ENCODE peak calls at places on chromosome 22, in ten cellular contexts. H, C, S, V, L, J, Y, A, D and F are unnamed samples.

GRCh38 chr22:26215766-26216165 is 46.5 kb downstream of the SEZ6L start:
- DNase-seq in Y (no peak), J (no peak), L (no peak), C (no peak), V (no peak), S (no peak), A (no peak), H (no peak), D (no peak), F (no peak)

GRCh38 chr22:19061471-19062138 is 60.6 kb downstream of the DGCR2 start:
- DNase-seq in S (no peak), V (no peak), H (no peak), Y (peak; percentile 21), D (no peak), L (no peak), J (no peak), A (no peak), C (no peak), F (no peak)

GRCh38 chr22:30609260-30610185 is 2.5 kb downstream of the TCN2 start:
- DNase-seq in D (peak; percentile 66), J (peak; percentile 83), A (no peak), H (no peak), S (peak; percentile 82), Y (peak; percentile 79), L (peak; percentile 82), C (peak; percentile 91), V (peak; percentile 17), F (no peak)

GRCh38 chr22:25475554-25476022 is 88.9 kb upstream of the GRK3 start:
- DNase-seq in L (no peak), D (peak; percentile 39), S (no peak), V (peak; percentile 67), H (no peak), Y (no peak), J (no peak), C (peak; percentile 65), A (peak; percentile 93), F (peak; percentile 59)

GRCh38 chr22:21697021-21697771 is 31.4 kb downstream of the PPIL2 start:
- DNase-seq in D (no peak), A (no peak), H (no peak), V (no peak), Y (no peak), C (no peak), L (no peak), J (no peak), S (no peak), F (no peak)

GRCh38 chr22:28544431-28544868 is 135.2 kb downstream of the TTC28 start:
- DNase-seq in L (no peak), D (no peak), V (no peak), J (no peak), S (no peak), C (no peak), Y (no peak), H (no peak), A (no peak), F (no peak)

GRCh38 chr22:44759430-44760310 is 7.3 kb downstream of the ARHGAP8 start:
- DNase-seq in C (no peak), Y (no peak), L (no peak), H (no peak), V (no peak), S (no peak), J (no peak), A (no peak), D (no peak), F (no peak)

GRCh38 chr22:30438559-30438958 is 13.0 kb downstream of the MTFP1 start:
- DNase-seq in S (peak; percentile 29), V (no peak), C (no peak), A (no peak), H (no peak), Y (no peak), D (no peak), L (no peak), J (no peak), F (no peak)

GRCh38 chr22:43329061-43329460 is 14.1 kb downstream of the SCUBE1 start:
- DNase-seq in S (no peak), V (no peak), D (no peak), L (no peak), Y (no peak), J (no peak), C (no peak), A (no peak), H (no peak), F (no peak)

GRCh38 chr22:22945195-22945594 is 57.6 kb downstream of the IGLL5 start:
- DNase-seq in Y (peak; percentile 47), S (peak; percentile 5), D (no peak), C (no peak), H (no peak), J (no peak), V (no peak), A (no peak), L (peak; percentile 1), F (no peak)

GRCh38 chr22:19986410-19987341 is 29.9 kb downstream of the ARVCF start:
- DNase-seq in D (no peak), L (peak; percentile 73), A (peak; percentile 40), C (peak; percentile 70), H (peak; percentile 55), J (peak; percentile 82), V (peak; percentile 70), Y (peak; percentile 76), S (peak; percentile 83), F (peak; percentile 89)

GRCh38 chr22:50114221-50114981 is 24.6 kb downstream of the MOV10L1 start:
- DNase-seq in A (peak; percentile 61), S (no peak), H (no peak), L (no peak), V (no peak), J (no peak), Y (no peak), D (no peak), C (peak; percentile 74), F (peak; percentile 31)

GRCh38 chr22:46085831-46086576 is 64.3 kb upstream of the PPARA start:
- DNase-seq in A (no peak), C (no peak), Y (peak; percentile 87), D (no peak), H (no peak), V (no peak), L (no peak), J (no peak), S (peak; percentile 93), F (no peak)